ENCODE peak calls at places on chromosomes 5 and 9, in five cellular contexts. Q is fibroblast of the aortic adventitia; Y is NCI-H146; C is natural killer cell treated with Interleukin-12 subunit alpha and Interleukin-12 subunit beta and Interleukin-15 and Interleukin-18, amount 100 ng/mL, for 72 hours; N is NCI-H1436. R is an unnamed sample.

GRCh38 chr5:953535-954449 is 54.8 kb upstream of the NKD2 start:
- DNase-seq in C (peak), Q (no peak), N (no peak), Y (no peak), R (no peak)

GRCh38 chr9:6590772-6591384 is 54.7 kb downstream of the GLDC start:
- DNase-seq in N (no peak), Y (peak), C (no peak), Q (no peak), R (no peak)

GRCh38 chr5:72290356-72291133 is 29.5 kb downstream of the MRPS27 start:
- DNase-seq in C (no peak), Y (no peak), N (no peak), Q (no peak), R (no peak)

GRCh38 chr5:136006767-136007251 is 22.0 kb upstream of the TGFBI start:
- DNase-seq in Y (no peak), N (no peak), C (no peak), Q (peak), R (peak)

GRCh38 chr5:128903550-128903949 is 61.7 kb upstream of the SLC27A6 start:
- DNase-seq in C (no peak), N (no peak), Y (no peak), Q (no peak), R (no peak)

GRCh38 chr5:133704411-133704810 is 92.1 kb upstream of the FSTL4 start:
- DNase-seq in Q (no peak), Y (no peak), C (no peak), N (no peak), R (no peak)

GRCh38 chr9:37415011-37415719 is 7.3 kb upstream of the GRHPR start:
- DNase-seq in Y (peak), N (peak), Q (peak), C (peak), R (peak)

GRCh38 chr5:168647083-168647482 is 67.9 kb upstream of the PANK3 start:
- DNase-seq in Q (no peak), N (no peak), C (no peak), Y (no peak), R (no peak)

GRCh38 chr5:78699565-78700143 is 51.1 kb upstream of the LHFPL2 start:
- DNase-seq in Q (peak), N (no peak), C (no peak), Y (no peak), R (peak)

GRCh38 chr5:41834506-41834905 is 35.7 kb downstream of the OXCT1 start:
- DNase-seq in Y (peak), Q (no peak), C (no peak), N (no peak), R (no peak)

GRCh38 chr9:132312873-132313272 is 41.9 kb downstream of the SETX start:
- DNase-seq in N (no peak), C (no peak), Y (no peak), Q (no peak), R (no peak)

GRCh38 chr5:8376478-8376877 is 507.5 kb downstream of the MTRR start:
- DNase-seq in N (no peak), C (no peak), Y (no peak), Q (no peak), R (no peak)

GRCh38 chr5:1720396-1721110 is 79.1 kb downstream of the MRPL36 start:
- DNase-seq in N (no peak), Y (no peak), Q (no peak), C (peak), R (no peak)

GRCh38 chr9:70902705-70903131 is 218.7 kb downstream of the TRPM3 start:
- DNase-seq in Q (peak), C (no peak), N (no peak), Y (no peak), R (peak)

GRCh38 chr5:149834246-149834855 is 104.2 kb downstream of the PPARGC1B start:
- DNase-seq in Y (peak), Q (peak), C (no peak), N (peak), R (peak)

GRCh38 chr5:173875189-173875588 is 13.0 kb upstream of the CPEB4 start:
- DNase-seq in Q (no peak), N (no peak), Y (no peak), C (no peak), R (no peak)

GRCh38 chr9:29349050-29349449 is 1775.8 kb upstream of the C9orf72 start:
- DNase-seq in Y (no peak), Q (peak), C (no peak), N (no peak), R (peak)

R was measured in astrocyte.